ENCODE peak calls at places on chromosome 17, in five cellular contexts. H is K562, F is transverse colon, W is HepG2, V is sigmoid colon. A is an unnamed sample.

GRCh38 chr17:30922235-30922993 is 669 bp downstream of the ADAP2 start:
- DNase-seq in V (peak), F (peak), W (no peak), H (no peak), A (peak)

GRCh38 chr17:47751471-47751870 is 18.4 kb downstream of the TBX21 start:
- DNase-seq in W (no peak), H (no peak), F (no peak), V (no peak), A (no peak)

GRCh38 chr17:78356163-78356713 is 3.6 kb downstream of the SOCS3 start:
- DNase-seq in V (peak), W (no peak), F (peak), H (peak), A (peak)

GRCh38 chr17:2064511-2064910 is 9.6 kb downstream of the HIC1 start:
- DNase-seq in F (peak), H (no peak), W (no peak), V (no peak), A (no peak)

GRCh38 chr17:19291646-19292376 is 54.6 kb downstream of the EPN2 start:
- DNase-seq in F (no peak), V (no peak), W (no peak), H (no peak), A (no peak)

GRCh38 chr17:50353600-50354195 is 7.8 kb downstream of the XYLT2 start:
- DNase-seq in F (no peak), H (no peak), V (peak), W (no peak), A (no peak)

GRCh38 chr17:74217036-74217725 is 3.8 kb downstream of the TTYH2 start:
- DNase-seq in H (no peak), V (no peak), F (no peak), W (no peak), A (no peak)

GRCh38 chr17:81684442-81684911 is 666 bp downstream of the HGS start:
- DNase-seq in W (peak), F (peak), H (peak), V (no peak), A (peak)

GRCh38 chr17:48728232-48729231 is at the start of gene HOXB13:
- DNase-seq in H (peak), V (peak), W (no peak), F (peak), A (no peak)

GRCh38 chr17:17468217-17469010 is 8.4 kb upstream of the MED9 start:
- DNase-seq in F (no peak), W (no peak), H (no peak), V (no peak), A (no peak)

GRCh38 chr17:72119963-72120877 is 600 bp upstream of the SOX9 start:
- DNase-seq in F (peak), W (peak), V (peak), H (no peak), A (no peak)

GRCh38 chr17:39002991-39003715 is 36.0 kb upstream of the FBXO47 start:
- DNase-seq in F (peak), W (no peak), H (peak), V (peak), A (no peak)

GRCh38 chr17:81049973-81050551 is 15.1 kb downstream of the BAIAP2 start:
- DNase-seq in H (no peak), F (peak), V (no peak), W (no peak), A (no peak)

GRCh38 chr17:5019475-5019956 is 15.7 kb downstream of the SLC52A1 start:
- DNase-seq in W (no peak), H (peak), V (no peak), F (no peak), A (peak)

GRCh38 chr17:76199466-76199865 is 40.8 kb downstream of the RNF157 start:
- DNase-seq in V (no peak), F (no peak), W (no peak), H (no peak), A (no peak)

GRCh38 chr17:41212524-41213169 is 13.8 kb upstream of the KRTAP9-2 start:
- DNase-seq in H (no peak), V (no peak), F (no peak), W (no peak), A (no peak)

GRCh38 chr17:69906306-69906705 is 168.7 kb upstream of the KCNJ16 start:
- DNase-seq in W (no peak), H (no peak), V (no peak), F (no peak), A (no peak)

GRCh38 chr17:65261682-65262636 is 124.8 kb downstream of the RGS9 start:
- DNase-seq in W (no peak), V (no peak), H (no peak), F (no peak), A (no peak)

GRCh38 chr17:29076722-29077121 is 33.8 kb downstream of the PIPOX start:
- DNase-seq in V (no peak), W (no peak), H (no peak), F (no peak), A (no peak)

GRCh38 chr17:10574324-10574723 is 24.9 kb upstream of the MYH2 start:
- DNase-seq in W (no peak), F (no peak), V (no peak), H (no peak), A (no peak)

GRCh38 chr17:16915752-16916556 is 56.0 kb downstream of the TNFRSF13B start:
- DNase-seq in V (no peak), W (peak), F (peak), H (peak), A (peak)

GRCh38 chr17:61729690-61730268 is 133.5 kb downstream of the BRIP1 start:
- DNase-seq in F (no peak), W (no peak), H (no peak), V (no peak), A (no peak)

GRCh38 chr17:45873728-45874127 is 20.6 kb upstream of the MAPT start:
- DNase-seq in W (no peak), H (no peak), V (no peak), F (no peak), A (no peak)
- TF ChIP-seq POLR2AphosphoS5 in W (no peak), H (no peak), V (no peak), F (no peak), A (no peak)

GRCh38 chr17:67525239-67526135 is 148.4 kb downstream of the PITPNC1 start:
- DNase-seq in W (no peak), F (no peak), H (no peak), V (no peak), A (no peak)

GRCh38 chr17:67531291-67531690 is 154.2 kb downstream of the PITPNC1 start:
- DNase-seq in H (no peak), F (peak), W (no peak), V (peak), A (peak)

GRCh38 chr17:67532326-67532871 is 155.3 kb downstream of the PITPNC1 start:
- DNase-seq in F (no peak), H (no peak), W (no peak), V (no peak), A (no peak)

GRCh38 chr17:67526700-67527099 is 149.6 kb downstream of the PITPNC1 start:
- DNase-seq in W (no peak), H (no peak), F (no peak), V (no peak), A (no peak)

GRCh38 chr17:67528751-67529436 is 151.8 kb downstream of the PITPNC1 start:
- DNase-seq in F (peak), V (peak), W (peak), H (no peak), A (no peak)
- TF ChIP-seq POLR2A in F (no peak), V (no peak), W (no peak), H (no peak), A (no peak)

GRCh38 chr17:34254146-34254545 is 939 bp upstream of the CCL2 start:
- DNase-seq in F (no peak), V (no peak), H (no peak), W (no peak), A (no peak)
- TF ChIP-seq POLR2AphosphoS5 in F (peak), V (peak), H (no peak), W (no peak), A (no peak)

GRCh38 chr17:60135160-60135950 is 14.4 kb upstream of the CA4 start:
- DNase-seq in W (peak), H (peak), V (peak), F (peak), A (peak)
- TF ChIP-seq POLR2A in W (no peak), H (peak), V (peak), F (peak), A (peak)

GRCh38 chr17:45316271-45317112 is at the start of gene MAP3K14:
- DNase-seq in H (peak), V (peak), F (peak), W (peak), A (peak)
- TF ChIP-seq POLR2AphosphoS5 in H (peak), V (peak), F (peak), W (peak), A (peak)